ENCODE peak calls at places on chromosomes 12 and 14, in six cellular contexts. H, U, P, N, B and F are unnamed samples.

GRCh38 chr12:94951071-94951639 is 52.3 kb downstream of the NDUFA12 start:
- DNase-seq in B (no peak), P (no peak), U (no peak), H (no peak), N (no peak), F (no peak)

GRCh38 chr14:101087614-101088394 is 184.3 kb upstream of the RTL1 start:
- DNase-seq in H (no peak), N (peak; percentile 3), P (no peak), U (no peak), B (no peak), F (no peak)

GRCh38 chr12:100877776-100878175 is 83.2 kb downstream of the ANO4 start:
- DNase-seq in H (peak; percentile 6), B (no peak), U (no peak), N (no peak), P (peak; percentile 21), F (peak; percentile 10)

GRCh38 chr14:29274890-29275651 is 508.5 kb downstream of the FOXG1 start:
- DNase-seq in H (no peak), B (no peak), U (no peak), N (no peak), P (no peak), F (no peak)

GRCh38 chr14:44771495-44771894 is 190.3 kb downstream of the KLHL28 start:
- DNase-seq in U (no peak), N (no peak), B (no peak), H (no peak), P (no peak), F (no peak)

GRCh38 chr12:108156717-108157116 is 27.6 kb downstream of the WSCD2 start:
- DNase-seq in N (no peak), U (no peak), P (no peak), H (no peak), B (no peak), F (no peak)

GRCh38 chr12:102730996-102731395 is 186.0 kb downstream of the PAH start:
- DNase-seq in H (no peak), B (no peak), U (no peak), P (no peak), N (no peak), F (no peak)

GRCh38 chr14:37697489-37698121 is 102.2 kb downstream of the TTC6 start:
- DNase-seq in N (no peak), P (no peak), U (peak; percentile 80), B (no peak), H (no peak), F (no peak)

GRCh38 chr12:69161835-69162234 is 77.5 kb upstream of the CPSF6 start:
- DNase-seq in P (no peak), U (no peak), N (no peak), B (no peak), H (peak; percentile 39), F (no peak)

GRCh38 chr14:33568935-33569579 is 381.8 kb downstream of the EGLN3 start:
- DNase-seq in B (no peak), U (no peak), P (no peak), H (no peak), N (no peak), F (no peak)

GRCh38 chr14:106883218-106883692 is 1356.9 kb downstream of the TMEM121 start:
- DNase-seq in U (no peak), H (no peak), P (no peak), B (peak; percentile 30), N (no peak), F (no peak)

GRCh38 chr12:23197266-23197665 is 572.3 kb downstream of the ETNK1 start:
- DNase-seq in P (no peak), N (no peak), B (no peak), U (no peak), H (no peak), F (no peak)

GRCh38 chr12:112977641-112978040 is 678 bp upstream of the OAS2 start:
- DNase-seq in U (no peak), N (no peak), B (no peak), H (no peak), P (no peak), F (no peak)

GRCh38 chr14:33592298-33592697 is 358.6 kb downstream of the EGLN3 start:
- DNase-seq in N (no peak), H (no peak), P (no peak), B (no peak), U (no peak), F (no peak)

GRCh38 chr12:153080-153746 is 60.7 kb downstream of the SLC6A12 start:
- DNase-seq in P (peak; percentile 90), B (peak; percentile 80), N (peak; percentile 78), U (peak; percentile 54), H (peak; percentile 84), F (peak; percentile 69)

GRCh38 chr12:27123642-27124041 is 41.3 kb upstream of the C12orf71 start:
- DNase-seq in N (no peak), B (no peak), U (no peak), P (peak; percentile 10), H (no peak), F (no peak)

GRCh38 chr12:25071366-25071765 is 122.5 kb upstream of the BCAT1 start:
- DNase-seq in P (no peak), U (no peak), H (no peak), B (no peak), N (no peak), F (no peak)

GRCh38 chr12:80781313-80781712 is 64.6 kb downstream of the MYF5 start:
- DNase-seq in N (no peak), B (no peak), H (no peak), P (no peak), U (no peak), F (no peak)

GRCh38 chr12:89135976-89136634 is 216.2 kb downstream of the DUSP6 start:
- DNase-seq in N (no peak), U (peak; percentile 70), P (peak; percentile 9), H (no peak), B (no peak), F (peak; percentile 10)

GRCh38 chr12:80924437-80924836 is 13.3 kb downstream of the LIN7A start:
- DNase-seq in U (no peak), P (no peak), H (no peak), B (no peak), N (no peak), F (no peak)

GRCh38 chr12:81209001-81209400 is 131.1 kb downstream of the ACSS3 start:
- DNase-seq in B (no peak), P (no peak), N (no peak), H (no peak), U (peak; percentile 8), F (no peak)

GRCh38 chr14:98069712-98070133 is 1202.3 kb downstream of the BCL11B start:
- DNase-seq in P (no peak), N (no peak), B (no peak), U (no peak), H (no peak), F (no peak)

GRCh38 chr12:41850046-41850445 is 294.6 kb downstream of the GXYLT1 start:
- DNase-seq in H (no peak), U (no peak), N (no peak), B (no peak), P (no peak), F (no peak)

GRCh38 chr12:63889236-63889635 is 44.7 kb downstream of the SRGAP1 start:
- DNase-seq in N (no peak), B (no peak), H (no peak), U (peak; percentile 85), P (peak; percentile 39), F (peak; percentile 27)

DNA sequence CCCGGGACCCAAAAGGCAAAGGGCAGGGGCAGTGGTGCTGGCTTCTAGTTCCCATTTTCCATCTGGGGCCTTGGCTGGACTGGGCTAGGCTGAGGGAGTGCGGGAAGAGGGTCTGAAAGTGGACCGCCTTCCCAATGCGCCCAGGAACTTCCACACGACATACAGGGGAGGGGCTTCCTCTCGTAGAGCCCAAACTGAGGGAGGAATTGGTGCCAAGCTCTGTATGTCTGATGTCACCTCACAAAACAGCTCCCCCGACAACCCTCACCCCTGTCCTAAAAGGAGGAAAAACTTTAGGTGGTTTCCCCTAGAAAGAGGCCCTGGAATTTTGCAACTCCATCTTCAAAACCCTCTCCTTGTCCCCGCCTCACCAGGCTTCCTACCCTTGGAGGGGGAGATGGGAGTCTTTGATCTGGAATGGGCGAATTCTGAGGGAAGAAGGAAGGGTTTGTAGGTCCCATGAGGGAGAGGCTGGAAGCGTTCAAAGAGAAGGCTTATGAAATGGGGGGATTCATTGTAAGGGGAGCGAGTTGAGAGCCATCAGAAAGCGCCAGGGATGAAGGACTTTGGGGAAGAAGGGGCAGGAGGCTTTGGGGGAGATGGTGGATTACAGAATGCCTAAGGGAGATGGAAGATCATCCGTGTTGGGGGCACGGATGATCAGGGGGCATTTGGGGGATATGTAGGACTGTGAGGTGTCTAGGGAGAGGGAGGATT is 851 bp downstream of the GLTP start:
- DNase-seq in H (no peak), U (no peak), P (no peak), B (no peak), N (no peak), F (no peak)
- TF ChIP-seq POLR2A in H (no peak), U (no peak), P (no peak), B (no peak), N (no peak), F (no peak)

GRCh38 chr14:102538598-102539543 is 29.3 kb upstream of the ANKRD9 start:
- DNase-seq in U (no peak), P (no peak), H (no peak), B (no peak), N (no peak), F (no peak)
- TF ChIP-seq POLR2A in U (no peak), P (no peak), H (no peak), B (no peak), N (no peak), F (no peak)

GRCh38 chr14:50882932-50883826 is 11.3 kb downstream of the ABHD12B start:
- DNase-seq in B (no peak), P (no peak), N (peak; percentile 53), H (no peak), U (no peak), F (no peak)
- TF ChIP-seq POLR2A in B (no peak), P (no peak), N (no peak), H (no peak), U (no peak), F (no peak)

GRCh38 chr14:103542545-103543088 is 13.6 kb downstream of the TRMT61A start:
- DNase-seq in N (peak; percentile 66), P (no peak), U (no peak), H (no peak), B (peak; percentile 19), F (no peak)

GRCh38 chr14:103541494-103541943 is 12.5 kb downstream of the TRMT61A start:
- DNase-seq in N (no peak), P (no peak), B (no peak), U (no peak), H (no peak), F (no peak)

GRCh38 chr14:103543140-103543539 is 14.1 kb downstream of the TRMT61A start:
- DNase-seq in N (no peak), H (no peak), U (no peak), P (no peak), B (peak; percentile 14), F (no peak)

GRCh38 chr14:103540816-103541493 is 12.0 kb downstream of the TRMT61A start:
- DNase-seq in N (no peak), B (peak; percentile 16), U (no peak), H (no peak), P (no peak), F (no peak)

DNA sequence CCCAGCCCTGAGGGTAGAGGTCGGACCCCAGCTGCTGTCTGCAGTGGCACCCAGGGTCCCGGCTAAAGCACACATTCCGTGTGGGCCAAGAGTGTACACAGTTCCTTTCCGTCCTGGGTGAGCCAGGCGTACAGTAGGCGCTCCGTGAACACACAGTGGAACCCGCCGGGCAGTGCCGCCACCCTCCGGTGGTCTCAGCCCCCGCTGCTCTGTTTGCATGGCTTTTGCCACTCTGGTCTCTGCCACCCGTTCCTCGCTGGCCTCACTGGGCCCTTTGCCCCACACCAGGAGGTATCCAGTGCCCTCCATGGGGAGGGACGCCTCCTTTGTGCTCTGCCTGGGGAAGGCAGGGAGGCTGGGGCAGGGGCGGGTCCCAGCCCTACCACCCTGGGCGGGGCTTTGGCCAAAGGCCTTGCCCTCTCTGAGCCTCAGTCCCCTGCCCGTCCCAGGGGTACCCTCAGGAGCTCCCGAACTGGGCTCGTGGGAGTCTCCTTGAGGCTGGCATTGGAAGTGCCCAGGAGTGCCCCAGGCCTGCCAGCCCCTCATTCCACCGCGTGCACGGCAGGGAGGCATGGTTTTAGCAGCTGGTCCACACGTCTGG is 13.0 kb downstream of the TRMT61A start:
- DNase-seq in N (no peak), H (no peak), P (no peak), U (no peak), B (peak; percentile 17), F (no peak)
- TF ChIP-seq POLR2A in N (no peak), H (no peak), P (no peak), U (no peak), B (no peak), F (no peak)